ENCODE peak calls at places on chromosomes 6 and 20, in nine cellular contexts. E, U, I, Z, A, F, G, C and K are unnamed samples.

GRCh38 chr6:33571637-33572316 is 8.3 kb downstream of the BAK1 start:
- DNase-seq in E (no peak), A (no peak), Z (no peak), G (no peak), U (no peak), F (no peak), C (no peak), I (no peak), K (no peak)

GRCh38 chr20:35776513-35777101 is 4.8 kb downstream of the PHF20 start:
- DNase-seq in A (no peak), C (no peak), I (no peak), G (no peak), F (no peak), U (no peak), E (peak; percentile 41), Z (peak; percentile 30), K (no peak)

GRCh38 chr6:105985816-105986632 is 100.1 kb upstream of the PRDM1 start:
- DNase-seq in F (no peak), E (no peak), G (peak; percentile 60), C (peak; percentile 51), I (no peak), Z (peak; percentile 47), A (no peak), U (no peak), K (peak; percentile 64)

GRCh38 chr6:21942910-21943309 is 349.4 kb downstream of the SOX4 start:
- DNase-seq in I (no peak), E (peak; percentile 42), A (no peak), C (no peak), G (no peak), U (no peak), F (no peak), Z (no peak), K (no peak)

GRCh38 chr6:105080279-105080678 is 99.5 kb downstream of the POPDC3 start:
- DNase-seq in E (no peak), I (no peak), F (no peak), A (no peak), U (no peak), Z (no peak), C (no peak), G (no peak), K (no peak)

GRCh38 chr6:147260091-147260490 is 55.9 kb downstream of the STXBP5 start:
- DNase-seq in Z (no peak), F (no peak), C (no peak), U (no peak), G (no peak), A (no peak), I (no peak), E (peak; percentile 38), K (no peak)

GRCh38 chr20:51360451-51361230 is 181.9 kb downstream of the NFATC2 start:
- DNase-seq in A (no peak), U (no peak), E (peak; percentile 100), Z (no peak), F (no peak), G (no peak), I (no peak), C (no peak), K (no peak)

GRCh38 chr20:61356171-61356570 is 104.1 kb downstream of the CDH4 start:
- DNase-seq in E (no peak), F (no peak), A (no peak), U (no peak), C (no peak), I (no peak), Z (no peak), G (no peak), K (no peak)

GRCh38 chr20:16569218-16570153 is 3.8 kb downstream of the KIF16B start:
- DNase-seq in C (no peak), G (no peak), U (no peak), E (no peak), A (no peak), I (no peak), F (no peak), Z (no peak), K (no peak)

GRCh38 chr6:31075528-31075927 is 36.8 kb downstream of the C6orf15 start:
- DNase-seq in U (no peak), F (no peak), C (no peak), A (no peak), E (peak; percentile 72), Z (no peak), I (no peak), G (no peak), K (no peak)

GRCh38 chr6:36983538-36983937 is 2.5 kb downstream of the MTCH1 start:
- DNase-seq in G (no peak), Z (no peak), C (no peak), F (no peak), U (no peak), A (no peak), I (no peak), E (no peak), K (no peak)

GRCh38 chr6:114108119-114109002 is 137.4 kb upstream of the HDAC2 start:
- DNase-seq in E (peak; percentile 54), G (peak; percentile 65), A (peak; percentile 55), Z (peak; percentile 42), U (no peak), C (peak; percentile 81), F (peak; percentile 16), I (peak; percentile 81), K (peak; percentile 76)

GRCh38 chr6:46453221-46453620 is 38.0 kb downstream of the RCAN2 start:
- DNase-seq in G (no peak), Z (no peak), C (no peak), E (peak; percentile 88), A (no peak), F (no peak), U (no peak), I (no peak), K (no peak)